ENCODE peak calls at places on chromosomes 1 and 21, in six cellular contexts. P is A549, E is IMR-90, X is K562, Z is HCT116, H is SK-N-SH. K is an unnamed sample.
A peak's percentile ranks its signal among the peaks of the same experiment; 100 is the strongest.

GRCh38 chr1:32454726-32455125 is 10.1 kb upstream of the ZBTB8B start:
- DNase-seq in P (no peak), E (no peak), X (no peak), Z (no peak), H (peak; percentile 35), K (no peak)

GRCh38 chr1:163361123-163361934 is 39.6 kb downstream of the NUF2 start:
- DNase-seq in P (peak; percentile 5), E (no peak), X (no peak), Z (peak; percentile 15), H (peak; percentile 27), K (no peak)

GRCh38 chr1:3533051-3534048 is 78.0 kb downstream of the MEGF6 start:
- DNase-seq in P (no peak), E (no peak), X (peak; percentile 40), Z (no peak), H (no peak), K (no peak)

GRCh38 chr1:168279253-168279652 is 1.4 kb upstream of the TBX19 start:
- DNase-seq in P (no peak), E (no peak), X (no peak), Z (no peak), H (no peak), K (no peak)

GRCh38 chr1:5519366-5520135 is 472.7 kb downstream of the NPHP4 start:
- DNase-seq in P (no peak), E (no peak), X (no peak), Z (no peak), H (no peak), K (no peak)

GRCh38 chr1:167501513-167502191 is 16.7 kb downstream of the CD247 start:
- DNase-seq in P (no peak), E (no peak), X (no peak), Z (no peak), H (no peak), K (peak; percentile 42)

GRCh38 chr1:167935252-167936067 is 1.0 kb upstream of the DCAF6 start:
- DNase-seq in P (peak; percentile 41), E (peak; percentile 36), X (no peak), Z (no peak), H (peak; percentile 24), K (no peak)

GRCh38 chr21:45709127-45709526 is 65.6 kb downstream of the PCBP3 start:
- DNase-seq in P (no peak), E (peak; percentile 30), X (no peak), Z (no peak), H (no peak), K (no peak)

GRCh38 chr1:30575066-30575465 is 148.3 kb downstream of the MATN1 start:
- DNase-seq in P (no peak), E (no peak), X (no peak), Z (no peak), H (no peak), K (no peak)

GRCh38 chr21:41313765-41314164 is 2.8 kb upstream of the FAM3B start:
- DNase-seq in P (no peak), E (no peak), X (no peak), Z (no peak), H (no peak), K (no peak)

GRCh38 chr21:38159355-38159754 is 97.4 kb upstream of the KCNJ15 start:
- DNase-seq in P (no peak), E (peak; percentile 84), X (peak; percentile 86), Z (peak; percentile 28), H (peak; percentile 57), K (peak; percentile 39)

GRCh38 chr1:69985901-69986439 is 219.4 kb downstream of the LRRC40 start:
- DNase-seq in P (no peak), E (peak; percentile 32), X (no peak), Z (no peak), H (no peak), K (no peak)

GRCh38 chr1:234963904-234964702 is 164.5 kb downstream of the TOMM20 start:
- DNase-seq in P (no peak), E (no peak), X (no peak), Z (no peak), H (no peak), K (no peak)

GRCh38 chr1:80054129-80054528 is 1047.6 kb upstream of the ADGRL4 start:
- DNase-seq in P (peak; percentile 1), E (peak; percentile 86), X (peak; percentile 27), Z (peak; percentile 10), H (peak; percentile 21), K (no peak)

GRCh38 chr1:152049291-152050073 is 12.7 kb upstream of the S100A11 start:
- DNase-seq in P (no peak), E (peak; percentile 74), X (no peak), Z (no peak), H (no peak), K (no peak)

GRCh38 chr1:248817065-248817464 is 8.7 kb downstream of the SH3BP5L start:
- DNase-seq in P (no peak), E (no peak), X (peak; percentile 3), Z (no peak), H (no peak), K (no peak)

GRCh38 chr1:44603718-44604117 is 70.6 kb downstream of the TMEM53 start:
- DNase-seq in P (no peak), E (no peak), X (no peak), Z (no peak), H (peak; percentile 46), K (no peak)

GRCh38 chr1:229101475-229101874 is 169.4 kb upstream of the RAB4A start:
- DNase-seq in P (no peak), E (no peak), X (no peak), Z (no peak), H (no peak), K (no peak)

DNA sequence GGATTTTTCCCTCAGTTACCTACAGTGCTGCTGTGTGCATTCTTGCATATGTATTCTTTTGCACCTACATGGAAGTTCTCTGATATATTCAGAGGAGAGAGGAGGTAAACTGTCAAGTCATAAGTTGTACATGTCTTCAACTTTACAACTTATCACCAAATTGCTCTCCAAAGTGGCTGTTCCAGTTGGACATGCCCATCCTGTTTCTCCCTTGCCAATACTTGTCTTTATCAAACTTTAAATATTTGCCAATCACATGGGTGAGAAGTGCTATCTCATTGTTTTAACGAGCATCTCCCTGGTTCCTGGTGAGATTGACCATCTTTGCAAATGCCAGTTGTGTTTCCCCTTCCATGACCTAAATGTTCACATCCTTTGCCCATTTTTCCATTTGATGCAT is 88.2 kb downstream of the KIF26B start:
- DNase-seq in P (no peak), E (no peak), X (no peak), Z (no peak), H (no peak), K (no peak)
- TF ChIP-seq RAD21 in P (no peak), E (no peak), X (no peak), Z (no peak), H (no peak), K (no peak)

DNA sequence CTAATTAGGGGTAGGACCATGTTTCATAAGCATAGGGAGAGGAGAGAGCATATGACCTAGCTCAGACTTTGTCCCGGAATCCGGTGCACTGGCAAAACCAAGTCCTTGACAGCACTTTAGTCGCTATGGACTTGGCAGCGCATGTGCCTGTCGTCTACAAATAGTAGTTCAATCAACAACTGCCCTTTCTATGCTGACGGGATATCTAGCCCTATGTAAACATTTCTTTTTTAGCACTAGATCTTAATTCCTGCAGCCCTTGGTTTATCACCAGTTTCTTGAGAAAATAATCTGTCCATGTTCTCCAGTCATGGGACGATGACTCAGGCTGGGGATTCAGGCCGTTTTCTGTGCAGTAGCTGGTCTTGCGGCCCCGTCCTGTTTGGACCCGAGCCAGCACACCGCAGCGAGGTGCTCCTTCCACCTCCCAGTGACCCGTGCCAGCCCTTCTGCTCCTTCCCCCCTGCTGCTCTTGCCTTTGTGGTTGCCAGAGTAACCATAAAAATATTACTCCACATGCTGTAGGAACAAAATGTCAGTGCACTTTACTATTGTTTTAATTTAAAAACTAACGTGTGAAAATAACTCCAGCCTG is 8.6 kb upstream of the MT1HL1 start:
- DNase-seq in P (peak; percentile 59), E (no peak), X (peak; percentile 41), Z (no peak), H (peak; percentile 28), K (no peak)
- TF ChIP-seq RAD21 in P (no peak), E (no peak), X (no peak), Z (no peak), H (no peak), K (no peak)

GRCh38 chr1:12230549-12231275 is 882 bp downstream of the VPS13D start:
- DNase-seq in P (no peak), E (no peak), X (peak; percentile 72), Z (no peak), H (peak; percentile 68), K (no peak)
- TF ChIP-seq RAD21 in P (no peak), E (no peak), X (no peak), Z (no peak), H (no peak), K (no peak)

DNA sequence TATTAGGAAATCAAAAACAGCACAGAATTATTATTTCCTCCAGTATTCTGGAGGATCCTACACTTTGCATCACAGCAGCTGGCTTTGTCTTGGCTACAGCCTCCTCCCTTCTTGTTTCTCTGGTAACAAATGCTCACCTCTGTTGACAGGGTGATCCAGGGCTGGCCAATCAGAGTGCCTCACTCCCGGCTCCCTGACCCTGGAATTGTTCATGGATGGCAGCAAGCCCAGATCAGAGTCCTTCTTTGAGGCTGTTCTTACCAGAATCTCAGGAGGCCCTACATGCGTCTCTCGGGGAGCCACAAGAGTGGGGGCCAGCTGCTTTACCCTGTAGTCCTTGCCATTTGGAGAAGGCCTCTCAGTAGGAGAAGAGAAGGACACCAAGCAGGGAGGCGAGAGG is 48.4 kb upstream of the IGSF5 start:
- DNase-seq in P (no peak), E (no peak), X (no peak), Z (no peak), H (no peak), K (no peak)
- TF ChIP-seq RAD21 in P (no peak), E (no peak), X (no peak), Z (no peak), H (no peak), K (no peak)